ENCODE peak calls at places on chromosomes 12 and 14, in ten cellular contexts. O is GM23248; P is stimulated activated CD8-positive, alpha-beta memory T cell treated with anti-CD3 and anti-CD28 coated beads, Interleukin-7, amount 100 ng/mL, for 4 hours; F is stomach; Z is GM03348; M is HEK293T; L is HTR-8/SVneo; J is naive B cell; G is dorsolateral prefrontal cortex; I is H54. Y is an unnamed sample.
A peak's percentile ranks its signal among the peaks of the same experiment; 100 is the strongest.

GRCh38 chr14:85414142-85414541 is 115.8 kb upstream of the FLRT2 start:
- DNase-seq in O (no peak), P (no peak), F (no peak), Z (no peak), M (no peak), L (no peak), J (no peak), G (no peak), I (no peak), Y (no peak)

GRCh38 chr12:112762753-112763152 is 28.8 kb upstream of the RPH3A start:
- DNase-seq in O (no peak), P (no peak), F (no peak), Z (no peak), M (no peak), L (no peak), J (no peak), G (no peak), I (no peak), Y (no peak)

GRCh38 chr12:28882444-28882843 is 266.6 kb upstream of the FAR2 start:
- DNase-seq in O (no peak), P (no peak), F (no peak), Z (no peak), M (no peak), L (no peak), J (no peak), G (no peak), I (no peak), Y (no peak)

GRCh38 chr12:120474092-120474960 is 4.8 kb upstream of the SRSF9 start:
- DNase-seq in O (peak; percentile 92), P (no peak), F (no peak), Z (peak; percentile 74), M (no peak), L (peak; percentile 90), J (no peak), G (no peak), I (peak; percentile 93), Y (no peak)

GRCh38 chr14:24053548-24054323 is 1.9 kb downstream of the CARMIL3 start:
- DNase-seq in O (no peak), P (no peak), F (no peak), Z (no peak), M (no peak), L (no peak), J (no peak), G (peak; percentile 25), I (no peak), Y (no peak)

GRCh38 chr12:68400231-68400829 is 68.2 kb upstream of the MDM1 start:
- DNase-seq in O (no peak), P (no peak), F (no peak), Z (no peak), M (no peak), L (no peak), J (no peak), G (no peak), I (no peak), Y (no peak)

GRCh38 chr12:6958609-6959375 is 7.6 kb downstream of the PTPN6 start:
- DNase-seq in O (no peak), P (peak; percentile 66), F (no peak), Z (no peak), M (no peak), L (no peak), J (peak; percentile 89), G (no peak), I (no peak), Y (peak; percentile 78)

GRCh38 chr12:111033281-111034147 is 113.1 kb upstream of the MYL2 start:
- DNase-seq in O (no peak), P (no peak), F (no peak), Z (no peak), M (peak; percentile 60), L (no peak), J (no peak), G (no peak), I (no peak), Y (peak; percentile 29)

GRCh38 chr12:110200124-110200417 is 75.9 kb downstream of the IFT81 start:
- DNase-seq in O (peak; percentile 22), P (no peak), F (no peak), Z (no peak), M (no peak), L (no peak), J (no peak), G (no peak), I (no peak), Y (no peak)

GRCh38 chr14:101418601-101419000 is 142.7 kb upstream of the DIO3 start:
- DNase-seq in O (no peak), P (no peak), F (no peak), Z (no peak), M (no peak), L (no peak), J (no peak), G (no peak), I (no peak), Y (no peak)

GRCh38 chr12:113221997-113222729 is 899 bp downstream of the TPCN1 start:
- DNase-seq in O (no peak), P (no peak), F (no peak), Z (no peak), M (no peak), L (no peak), J (no peak), G (no peak), I (no peak), Y (peak; percentile 37)

GRCh38 chr14:52660325-52660724 is 35.0 kb downstream of the ERO1A start:
- DNase-seq in O (no peak), P (no peak), F (no peak), Z (no peak), M (no peak), L (no peak), J (no peak), G (no peak), I (no peak), Y (no peak)

GRCh38 chr12:91381309-91381804 is 198.7 kb upstream of the DCN start:
- DNase-seq in O (peak; percentile 85), P (no peak), F (peak; percentile 48), Z (peak; percentile 79), M (peak; percentile 77), L (peak; percentile 41), J (peak; percentile 39), G (peak; percentile 80), I (peak; percentile 8), Y (peak; percentile 6)

GRCh38 chr12:49548822-49549648 is 10.2 kb downstream of the KCNH3 start:
- DNase-seq in O (peak; percentile 48), P (no peak), F (peak; percentile 39), Z (peak; percentile 59), M (no peak), L (no peak), J (peak; percentile 25), G (no peak), I (no peak), Y (peak; percentile 47)

GRCh38 chr14:90272523-90272922 is 16.2 kb downstream of the PSMC1 start:
- DNase-seq in O (no peak), P (no peak), F (no peak), Z (no peak), M (no peak), L (no peak), J (no peak), G (no peak), I (no peak), Y (no peak)

GRCh38 chr14:90103808-90104207 is 42.0 kb downstream of the KCNK13 start:
- DNase-seq in O (no peak), P (no peak), F (no peak), Z (no peak), M (no peak), L (no peak), J (no peak), G (no peak), I (no peak), Y (no peak)

Y was measured in activated T-cell treated with anti-CD3 and anti-CD28 coated beads, Interleukin-2, amount 50 U/mL, for 72 hours.